ENCODE peak calls at places on chromosomes 16 and 17, in four cellular contexts. L, N, O and P are unnamed samples.

GRCh38 chr16:49658491-49658890 is 197.4 kb downstream of the ZNF423 start:
- DNase-seq in L (no peak), N (no peak), O (no peak), P (no peak)

GRCh38 chr16:11168386-11169065 is 87.5 kb downstream of the SOCS1 start:
- DNase-seq in L (peak), N (no peak), O (no peak), P (no peak)

GRCh38 chr17:50620848-50621247 is 13.8 kb upstream of the ABCC3 start:
- DNase-seq in L (no peak), N (no peak), O (no peak), P (peak)

GRCh38 chr17:70137451-70138230 is 31.7 kb upstream of the KCNJ2 start:
- DNase-seq in L (peak), N (peak), O (no peak), P (no peak)

GRCh38 chr17:59558953-59559352 is 6.5 kb upstream of the DHX40 start:
- DNase-seq in L (peak), N (no peak), O (peak), P (peak)

GRCh38 chr17:44924107-44924544 is 8.8 kb upstream of the GFAP start:
- DNase-seq in L (no peak), N (no peak), O (no peak), P (no peak)

GRCh38 chr17:75388476-75389030 is 16.9 kb downstream of the GRB2 start:
- DNase-seq in L (no peak), N (no peak), O (no peak), P (no peak)

GRCh38 chr17:73003487-73003886 is 89.0 kb downstream of the SLC39A11 start:
- DNase-seq in L (no peak), N (no peak), O (no peak), P (no peak)

GRCh38 chr17:30379303-30380105 is 777 bp downstream of the CPD start:
- DNase-seq in L (no peak), N (peak), O (no peak), P (peak)

GRCh38 chr17:11318207-11318606 is 77.2 kb downstream of the SHISA6 start:
- DNase-seq in L (no peak), N (no peak), O (no peak), P (no peak)

GRCh38 chr16:12255919-12256665 is 279.6 kb downstream of the SNX29 start:
- DNase-seq in L (no peak), N (no peak), O (no peak), P (no peak)

GRCh38 chr17:27362909-27363308 is 69.0 kb downstream of the WSB1 start:
- DNase-seq in L (no peak), N (no peak), O (no peak), P (no peak)

GRCh38 chr17:58006563-58006923 is 503 bp downstream of the SRSF1 start:
- DNase-seq in L (peak), N (peak), O (peak), P (peak)